ENCODE peak calls at places on chromosomes 7 and 10, in ten cellular contexts. One of them, this sample, is unnamed.

GRCh38 chr10:44878704-44879530 is 32.2 kb upstream of the TMEM72 start:
- DNase-seq in HepG2: peak
- DNase-seq in stomach: peak
- DNase-seq in K562: peak
- DNase-seq in ovary: peak
- DNase-seq in SK-N-SH: peak
- DNase-seq in tibial nerve: peak
- DNase-seq in transverse colon: peak
- DNase-seq in A549: peak
- DNase-seq in GM12878: no peak
- DNase-seq in this sample: peak

GRCh38 chr7:47830015-47830414 is 118.3 kb downstream of the PKD1L1 start:
- DNase-seq in HepG2: no peak
- DNase-seq in stomach: no peak
- DNase-seq in K562: no peak
- DNase-seq in ovary: no peak
- DNase-seq in SK-N-SH: no peak
- DNase-seq in tibial nerve: no peak
- DNase-seq in transverse colon: no peak
- DNase-seq in A549: no peak
- DNase-seq in GM12878: no peak
- DNase-seq in this sample: no peak

GRCh38 chr10:59957975-59958374 is 51.6 kb upstream of the CCDC6 start:
- DNase-seq in HepG2: no peak
- DNase-seq in stomach: no peak
- DNase-seq in K562: no peak
- DNase-seq in ovary: no peak
- DNase-seq in SK-N-SH: no peak
- DNase-seq in tibial nerve: no peak
- DNase-seq in transverse colon: no peak
- DNase-seq in A549: no peak
- DNase-seq in GM12878: no peak
- DNase-seq in this sample: no peak

GRCh38 chr10:88278912-88279311 is 304.2 kb downstream of the RNLS start:
- DNase-seq in HepG2: no peak
- DNase-seq in stomach: no peak
- DNase-seq in K562: no peak
- DNase-seq in ovary: no peak
- DNase-seq in SK-N-SH: no peak
- DNase-seq in tibial nerve: no peak
- DNase-seq in transverse colon: no peak
- DNase-seq in A549: no peak
- DNase-seq in GM12878: no peak
- DNase-seq in this sample: no peak

GRCh38 chr7:21099432-21099831 is 312.7 kb upstream of the SP8 start:
- DNase-seq in HepG2: no peak
- DNase-seq in stomach: no peak
- DNase-seq in K562: no peak
- DNase-seq in ovary: no peak
- DNase-seq in SK-N-SH: no peak
- DNase-seq in tibial nerve: no peak
- DNase-seq in transverse colon: no peak
- DNase-seq in A549: no peak
- DNase-seq in GM12878: peak
- DNase-seq in this sample: no peak

GRCh38 chr10:75638752-75639151 is 207.3 kb downstream of the LRMDA start:
- DNase-seq in HepG2: no peak
- DNase-seq in stomach: no peak
- DNase-seq in K562: no peak
- DNase-seq in ovary: no peak
- DNase-seq in SK-N-SH: no peak
- DNase-seq in tibial nerve: no peak
- DNase-seq in transverse colon: no peak
- DNase-seq in A549: no peak
- DNase-seq in GM12878: no peak
- DNase-seq in this sample: no peak

GRCh38 chr7:23712368-23713284 is 2.6 kb downstream of the STK31 start:
- DNase-seq in HepG2: peak
- DNase-seq in stomach: no peak
- DNase-seq in K562: peak
- DNase-seq in ovary: no peak
- DNase-seq in SK-N-SH: peak
- DNase-seq in tibial nerve: no peak
- DNase-seq in transverse colon: no peak
- DNase-seq in A549: peak
- DNase-seq in GM12878: peak
- DNase-seq in this sample: no peak

GRCh38 chr7:117072620-117073118 is 119.4 kb downstream of the ST7 start:
- DNase-seq in HepG2: no peak
- DNase-seq in stomach: peak
- DNase-seq in K562: no peak
- DNase-seq in ovary: no peak
- DNase-seq in SK-N-SH: peak
- DNase-seq in tibial nerve: peak
- DNase-seq in transverse colon: peak
- DNase-seq in A549: no peak
- DNase-seq in GM12878: no peak
- DNase-seq in this sample: peak

GRCh38 chr7:102117743-102118142 is 168.9 kb upstream of the SH2B2 start:
- DNase-seq in HepG2: no peak
- DNase-seq in stomach: no peak
- DNase-seq in K562: no peak
- DNase-seq in ovary: no peak
- DNase-seq in SK-N-SH: peak
- DNase-seq in tibial nerve: no peak
- DNase-seq in transverse colon: no peak
- DNase-seq in A549: no peak
- DNase-seq in GM12878: no peak
- DNase-seq in this sample: no peak

GRCh38 chr7:1045727-1046063 is 1.3 kb downstream of the GPR146 start:
- DNase-seq in HepG2: no peak
- DNase-seq in stomach: no peak
- DNase-seq in K562: no peak
- DNase-seq in ovary: no peak
- DNase-seq in SK-N-SH: no peak
- DNase-seq in tibial nerve: no peak
- DNase-seq in transverse colon: no peak
- DNase-seq in A549: no peak
- DNase-seq in GM12878: no peak
- DNase-seq in this sample: no peak

GRCh38 chr7:142104550-142105527 is 6.7 kb upstream of the MGAM2 start:
- DNase-seq in HepG2: peak
- DNase-seq in stomach: peak
- DNase-seq in K562: no peak
- DNase-seq in ovary: no peak
- DNase-seq in SK-N-SH: no peak
- DNase-seq in tibial nerve: no peak
- DNase-seq in transverse colon: peak
- DNase-seq in A549: peak
- DNase-seq in GM12878: no peak
- DNase-seq in this sample: no peak

GRCh38 chr10:93062499-93063216 is 2.1 kb downstream of the CYP26C1 start:
- DNase-seq in HepG2: no peak
- DNase-seq in stomach: no peak
- DNase-seq in K562: no peak
- DNase-seq in ovary: no peak
- DNase-seq in SK-N-SH: peak
- DNase-seq in tibial nerve: no peak
- DNase-seq in transverse colon: no peak
- DNase-seq in A549: no peak
- DNase-seq in GM12878: no peak
- DNase-seq in this sample: no peak

GRCh38 chr7:12493407-12493806 is 77.1 kb upstream of the SCIN start:
- DNase-seq in HepG2: no peak
- DNase-seq in stomach: peak
- DNase-seq in K562: peak
- DNase-seq in ovary: no peak
- DNase-seq in SK-N-SH: no peak
- DNase-seq in tibial nerve: no peak
- DNase-seq in transverse colon: no peak
- DNase-seq in A549: no peak
- DNase-seq in GM12878: no peak
- DNase-seq in this sample: no peak

GRCh38 chr7:75889826-75890225 is 11.0 kb downstream of the RHBDD2 start:
- DNase-seq in HepG2: no peak
- DNase-seq in stomach: no peak
- DNase-seq in K562: no peak
- DNase-seq in ovary: no peak
- DNase-seq in SK-N-SH: no peak
- DNase-seq in tibial nerve: peak
- DNase-seq in transverse colon: no peak
- DNase-seq in A549: no peak
- DNase-seq in GM12878: no peak
- DNase-seq in this sample: no peak

DNA sequence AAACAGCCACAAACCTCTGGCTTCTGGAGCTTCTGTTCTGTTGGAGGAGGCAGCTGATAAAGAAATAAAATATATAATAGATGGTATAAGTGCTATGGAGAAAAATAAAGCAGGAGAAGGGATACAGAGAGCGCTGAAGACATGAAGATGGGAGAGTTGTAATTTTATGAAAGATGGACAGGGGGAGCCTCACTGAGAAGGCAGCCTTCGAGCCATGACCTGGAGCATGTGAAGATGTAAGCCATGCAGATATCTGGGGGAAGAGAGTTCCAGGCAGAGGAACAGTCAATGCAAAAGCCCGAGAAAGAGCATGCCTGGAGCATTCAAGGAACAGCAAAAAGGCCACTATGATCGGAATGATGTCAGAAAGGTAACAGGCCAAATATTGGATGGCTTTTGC is 187.5 kb downstream of the KIAA1217 start:
- DNase-seq in HepG2: no peak
- DNase-seq in stomach: no peak
- DNase-seq in K562: no peak
- DNase-seq in ovary: no peak
- DNase-seq in SK-N-SH: no peak
- DNase-seq in tibial nerve: no peak
- DNase-seq in transverse colon: no peak
- DNase-seq in A549: no peak
- DNase-seq in GM12878: no peak
- DNase-seq in this sample: no peak
- TF ChIP-seq EP300 in HepG2: no peak
- TF ChIP-seq EP300 in stomach: no peak
- TF ChIP-seq EP300 in K562: no peak
- TF ChIP-seq EP300 in ovary: no peak
- TF ChIP-seq EP300 in SK-N-SH: no peak
- TF ChIP-seq EP300 in tibial nerve: no peak
- TF ChIP-seq EP300 in transverse colon: no peak
- TF ChIP-seq EP300 in A549: no peak
- TF ChIP-seq EP300 in GM12878: no peak
- TF ChIP-seq EP300 in this sample: no peak

GRCh38 chr7:113015038-113015645 is 71.5 kb downstream of the GPR85 start:
- DNase-seq in HepG2: peak
- DNase-seq in stomach: no peak
- DNase-seq in K562: no peak
- DNase-seq in ovary: no peak
- DNase-seq in SK-N-SH: peak
- DNase-seq in tibial nerve: no peak
- DNase-seq in transverse colon: no peak
- DNase-seq in A549: peak
- DNase-seq in GM12878: no peak
- DNase-seq in this sample: no peak
- TF ChIP-seq EP300 in HepG2: no peak
- TF ChIP-seq EP300 in stomach: no peak
- TF ChIP-seq EP300 in K562: no peak
- TF ChIP-seq EP300 in ovary: no peak
- TF ChIP-seq EP300 in SK-N-SH: no peak
- TF ChIP-seq EP300 in tibial nerve: no peak
- TF ChIP-seq EP300 in transverse colon: no peak
- TF ChIP-seq EP300 in A549: no peak
- TF ChIP-seq EP300 in GM12878: no peak
- TF ChIP-seq EP300 in this sample: no peak

GRCh38 chr7:36614954-36615353 is 109.3 kb downstream of the AOAH start:
- DNase-seq in HepG2: no peak
- DNase-seq in stomach: no peak
- DNase-seq in K562: no peak
- DNase-seq in ovary: no peak
- DNase-seq in SK-N-SH: no peak
- DNase-seq in tibial nerve: no peak
- DNase-seq in transverse colon: no peak
- DNase-seq in A549: no peak
- DNase-seq in GM12878: no peak
- DNase-seq in this sample: no peak
- TF ChIP-seq EP300 in HepG2: no peak
- TF ChIP-seq EP300 in stomach: no peak
- TF ChIP-seq EP300 in K562: no peak
- TF ChIP-seq EP300 in ovary: no peak
- TF ChIP-seq EP300 in SK-N-SH: no peak
- TF ChIP-seq EP300 in tibial nerve: no peak
- TF ChIP-seq EP300 in transverse colon: no peak
- TF ChIP-seq EP300 in A549: no peak
- TF ChIP-seq EP300 in GM12878: no peak
- TF ChIP-seq EP300 in this sample: no peak

GRCh38 chr10:123556736-123557135 is 109.4 kb upstream of the GPR26 start:
- DNase-seq in HepG2: no peak
- DNase-seq in stomach: no peak
- DNase-seq in K562: no peak
- DNase-seq in ovary: no peak
- DNase-seq in SK-N-SH: no peak
- DNase-seq in tibial nerve: no peak
- DNase-seq in transverse colon: no peak
- DNase-seq in A549: no peak
- DNase-seq in GM12878: no peak
- DNase-seq in this sample: peak

GRCh38 chr10:123554656-123555055 is 111.5 kb upstream of the GPR26 start:
- DNase-seq in HepG2: no peak
- DNase-seq in stomach: no peak
- DNase-seq in K562: no peak
- DNase-seq in ovary: no peak
- DNase-seq in SK-N-SH: no peak
- DNase-seq in tibial nerve: no peak
- DNase-seq in transverse colon: no peak
- DNase-seq in A549: no peak
- DNase-seq in GM12878: no peak
- DNase-seq in this sample: no peak

GRCh38 chr10:123555616-123556015 is 110.5 kb upstream of the GPR26 start:
- DNase-seq in HepG2: no peak
- DNase-seq in stomach: no peak
- DNase-seq in K562: no peak
- DNase-seq in ovary: no peak
- DNase-seq in SK-N-SH: no peak
- DNase-seq in tibial nerve: no peak
- DNase-seq in transverse colon: no peak
- DNase-seq in A549: no peak
- DNase-seq in GM12878: no peak
- DNase-seq in this sample: no peak

GRCh38 chr10:123557366-123558108 is 108.6 kb upstream of the GPR26 start:
- DNase-seq in HepG2: no peak
- DNase-seq in stomach: no peak
- DNase-seq in K562: no peak
- DNase-seq in ovary: no peak
- DNase-seq in SK-N-SH: no peak
- DNase-seq in tibial nerve: no peak
- DNase-seq in transverse colon: no peak
- DNase-seq in A549: no peak
- DNase-seq in GM12878: no peak
- DNase-seq in this sample: peak

DNA sequence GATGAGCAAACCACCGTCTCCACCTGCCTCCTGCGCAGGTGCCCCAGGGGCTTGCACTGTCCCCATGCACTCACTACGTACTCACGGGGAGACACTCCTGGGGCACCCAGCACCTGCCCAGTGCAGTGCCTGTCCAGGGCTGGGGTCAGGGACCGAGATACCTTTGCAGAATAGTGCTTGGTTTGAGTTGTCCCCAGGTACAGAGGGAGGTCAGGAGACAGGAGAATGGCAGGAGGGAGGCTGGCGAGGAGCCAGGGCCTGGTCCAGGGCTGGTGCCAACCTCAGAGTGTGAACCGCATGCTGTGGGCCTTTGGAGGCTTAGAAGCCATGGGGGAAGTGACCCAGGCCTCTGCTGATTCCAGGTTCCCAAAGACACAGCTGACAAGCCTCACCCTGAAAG is 110.1 kb upstream of the GPR26 start:
- DNase-seq in HepG2: no peak
- DNase-seq in stomach: no peak
- DNase-seq in K562: no peak
- DNase-seq in ovary: no peak
- DNase-seq in SK-N-SH: no peak
- DNase-seq in tibial nerve: no peak
- DNase-seq in transverse colon: no peak
- DNase-seq in A549: no peak
- DNase-seq in GM12878: no peak
- DNase-seq in this sample: peak
- TF ChIP-seq EP300 in HepG2: no peak
- TF ChIP-seq EP300 in stomach: no peak
- TF ChIP-seq EP300 in K562: no peak
- TF ChIP-seq EP300 in ovary: no peak
- TF ChIP-seq EP300 in SK-N-SH: no peak
- TF ChIP-seq EP300 in tibial nerve: no peak
- TF ChIP-seq EP300 in transverse colon: no peak
- TF ChIP-seq EP300 in A549: no peak
- TF ChIP-seq EP300 in GM12878: no peak
- TF ChIP-seq EP300 in this sample: no peak

This sample was measured in suprapubic skin.